ENCODE peak calls at places on chromosomes 2 and 18, in seven cellular contexts. A is NCI-H2171 treated with DMSO at 0.1 percent for 48 hours; E is NCI-H510A treated with DMSO at 0.1 percent for 48 hours; I is non-pigmented ciliary epithelial cell; G is activated T-helper 1 cell treated with Interleukin-2 at 50 U/mL for 16 hours; S is activated T-cell treated with anti-CD3 and anti-CD28 coated beads, Interleukin-2, amount 50 U/mL, for 24 hours; J is HT1080. Y is an unnamed sample.

GRCh38 chr18:45014047-45014501 is 333.4 kb downstream of the SETBP1 start:
- DNase-seq in S (no peak), A (peak; percentile 12), J (peak; percentile 93), G (no peak), E (no peak), I (peak; percentile 77), Y (no peak)

GRCh38 chr2:66433945-66434678 is 813 bp upstream of the MEIS1 start:
- DNase-seq in I (no peak), J (peak; percentile 42), G (no peak), S (no peak), A (peak; percentile 67), E (peak; percentile 77), Y (peak; percentile 44)

GRCh38 chr2:185979546-185980071 is 241.0 kb downstream of the FSIP2 start:
- DNase-seq in J (peak; percentile 46), S (no peak), I (no peak), E (no peak), G (no peak), A (no peak), Y (no peak)

GRCh38 chr2:152635635-152636298 is 81.5 kb downstream of the PRPF40A start:
- DNase-seq in S (peak; percentile 71), J (peak; percentile 54), G (peak; percentile 25), I (no peak), A (peak; percentile 42), E (peak; percentile 46), Y (peak; percentile 81)

GRCh38 chr18:74748809-74749208 is 151.1 kb downstream of the ZNF407 start:
- DNase-seq in A (peak; percentile 6), S (no peak), E (peak; percentile 99), I (no peak), J (no peak), G (no peak), Y (no peak)

GRCh38 chr2:239190921-239191885 is 209.6 kb downstream of the HDAC4 start:
- DNase-seq in E (no peak), A (no peak), I (no peak), G (no peak), S (peak; percentile 23), J (no peak), Y (no peak)

GRCh38 chr2:10901160-10901559 is 10.6 kb upstream of the KCNF1 start:
- DNase-seq in S (no peak), J (peak; percentile 71), I (no peak), E (peak; percentile 63), A (no peak), G (no peak), Y (no peak)

GRCh38 chr2:186641807-186642321 is 52.0 kb upstream of the FAM171B start:
- DNase-seq in I (peak; percentile 49), G (no peak), A (peak; percentile 69), E (peak; percentile 58), J (peak; percentile 78), S (no peak), Y (peak; percentile 93)

GRCh38 chr2:148927010-148927409 is 52.0 kb downstream of the KIF5C start:
- DNase-seq in I (no peak), A (no peak), J (no peak), E (no peak), S (peak; percentile 64), G (peak; percentile 1), Y (no peak)

GRCh38 chr2:240500561-240501423 is 57.0 kb downstream of the ANKMY1 start:
- DNase-seq in I (no peak), E (no peak), G (no peak), S (no peak), A (no peak), J (no peak), Y (no peak)

GRCh38 chr2:183059561-183059960 is 19.0 kb upstream of the DUSP19 start:
- DNase-seq in J (peak; percentile 88), S (no peak), E (no peak), G (no peak), A (no peak), I (peak; percentile 72), Y (no peak)

GRCh38 chr2:177753682-177754475 is 318.7 kb downstream of the PDE11A start:
- DNase-seq in S (no peak), G (no peak), I (peak; percentile 26), E (peak; percentile 82), J (peak; percentile 37), A (peak; percentile 80), Y (peak; percentile 19)

GRCh38 chr2:189829092-189829843 is 45.0 kb downstream of the PMS1 start:
- DNase-seq in S (no peak), G (no peak), I (no peak), E (no peak), A (no peak), J (no peak), Y (no peak)

GRCh38 chr2:55113976-55114564 is 63.8 kb upstream of the RTN4 start:
- DNase-seq in A (no peak), S (no peak), G (no peak), I (no peak), E (no peak), J (no peak), Y (no peak)

GRCh38 chr2:181005809-181006208 is 25.4 kb downstream of the UBE2E3 start:
- DNase-seq in S (no peak), J (no peak), I (no peak), A (no peak), E (no peak), G (no peak), Y (no peak)

GRCh38 chr2:143151111-143151752 is 22.0 kb downstream of the ARHGAP15 start:
- DNase-seq in J (no peak), G (no peak), A (no peak), I (no peak), E (no peak), S (no peak), Y (no peak)

GRCh38 chr18:77111449-77112160 is 21.0 kb downstream of the MBP start:
- DNase-seq in I (no peak), J (no peak), E (no peak), A (no peak), S (peak; percentile 30), G (no peak), Y (peak; percentile 42)

GRCh38 chr2:120821446-120822160 is 85.9 kb downstream of the GLI2 start:
- DNase-seq in A (no peak), E (no peak), J (no peak), I (no peak), S (no peak), G (no peak), Y (no peak)

GRCh38 chr2:239311132-239312040 is 89.4 kb downstream of the HDAC4 start:
- DNase-seq in E (peak; percentile 87), G (no peak), A (no peak), S (peak; percentile 16), I (no peak), J (no peak), Y (no peak)

GRCh38 chr18:38586327-38586726 is 1020.7 kb upstream of the CELF4 start:
- DNase-seq in G (no peak), E (no peak), A (no peak), J (no peak), S (no peak), I (no peak), Y (no peak)

Y was measured in Kasumi-1.